ENCODE peak calls at places on chromosomes 1 and 21, in seven cellular contexts. T is H9, Z is trophoblast cell, D is mesendoderm, O is neuronal stem cell, J is mesenchymal stem cell, A is H1. U is an unnamed sample.

GRCh38 chr1:26822737-26823395 is 3.6 kb upstream of the ZDHHC18 start:
- DNase-seq in Z (no peak), T (no peak), J (no peak), A (no peak), D (peak), O (no peak), U (no peak)

GRCh38 chr1:19202396-19202795 is 7.7 kb downstream of the UBR4 start:
- DNase-seq in O (no peak), D (no peak), J (no peak), A (no peak), T (no peak), Z (no peak), U (no peak)

GRCh38 chr1:220880726-220881506 is 1.7 kb downstream of the HLX start:
- DNase-seq in Z (peak), A (no peak), T (peak), D (peak), J (peak), O (no peak), U (peak)

GRCh38 chr1:107480548-107480947 is 339.7 kb downstream of the NTNG1 start:
- DNase-seq in A (no peak), Z (no peak), D (no peak), O (no peak), T (no peak), J (no peak), U (no peak)

GRCh38 chr1:162946701-162947100 is 85.7 kb upstream of the CCDC190 start:
- DNase-seq in Z (no peak), J (no peak), O (no peak), T (no peak), A (no peak), D (no peak), U (no peak)

GRCh38 chr1:32619701-32620485 is 30.5 kb downstream of the ZBTB8OS start:
- DNase-seq in D (no peak), T (no peak), J (no peak), O (no peak), Z (peak), A (no peak), U (peak)

GRCh38 chr1:110829955-110830553 is 42.9 kb upstream of the CD53 start:
- DNase-seq in D (peak), A (peak), Z (peak), J (no peak), O (peak), T (peak), U (peak)

GRCh38 chr21:32392299-32392879 is 423 bp downstream of the URB1 start:
- DNase-seq in D (peak), O (no peak), A (no peak), J (peak), T (no peak), Z (no peak), U (no peak)

GRCh38 chr21:26115346-26115745 is 55.2 kb downstream of the APP start:
- DNase-seq in O (no peak), J (no peak), T (no peak), A (no peak), D (no peak), Z (peak), U (no peak)

GRCh38 chr1:166975361-166976129 is at the start of gene ILDR2:
- DNase-seq in T (peak), D (peak), Z (peak), A (peak), O (peak), J (peak), U (peak)

GRCh38 chr1:243628476-243628907 is 221.6 kb downstream of the AKT3 start:
- DNase-seq in O (no peak), Z (no peak), A (no peak), J (peak), T (no peak), D (no peak), U (peak)

GRCh38 chr21:34185051-34185750 is 111.8 kb downstream of the MRPS6 start:
- DNase-seq in T (no peak), A (no peak), O (no peak), D (no peak), J (no peak), Z (no peak), U (no peak)

GRCh38 chr1:145824499-145824842 is 471 bp downstream of the POLR3C start:
- DNase-seq in A (no peak), D (no peak), O (no peak), T (no peak), Z (no peak), J (no peak), U (no peak)

GRCh38 chr1:63435136-63435535 is 67.7 kb downstream of the ALG6 start:
- DNase-seq in T (no peak), D (no peak), J (no peak), O (no peak), Z (no peak), A (no peak), U (peak)

GRCh38 chr1:111739984-111740765 is 980 bp upstream of the INKA2 start:
- DNase-seq in A (no peak), Z (peak), O (peak), T (peak), J (peak), D (peak), U (peak)

DNA sequence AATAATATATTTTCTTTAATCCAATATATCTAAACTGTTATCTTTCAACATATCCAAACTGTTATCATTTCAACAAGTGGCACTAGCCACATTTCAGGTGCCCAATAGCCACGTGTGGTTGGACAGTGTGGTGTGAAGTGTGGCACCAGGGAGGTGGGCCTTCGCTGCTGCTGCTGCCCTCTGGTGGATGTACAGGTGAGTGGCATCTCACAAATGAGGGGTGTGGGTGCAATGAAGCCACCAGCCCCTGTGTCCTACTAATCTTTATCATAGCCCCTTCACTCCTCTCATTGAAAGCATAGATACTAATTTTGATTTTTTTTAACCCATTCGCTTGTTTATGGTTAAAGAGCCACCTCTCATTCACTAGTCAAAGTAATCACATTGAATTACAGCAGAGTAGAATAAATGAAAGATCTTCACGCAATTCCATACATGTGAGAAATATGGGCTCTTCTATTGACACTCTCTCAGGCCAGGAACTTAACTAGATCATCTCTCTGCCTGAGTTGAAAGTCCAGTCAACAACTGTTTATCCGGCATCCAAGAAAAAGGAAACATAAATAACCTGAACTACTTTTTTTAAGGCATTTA is 499.2 kb downstream of the OMA1 start:
- DNase-seq in O (no peak), D (no peak), A (no peak), T (no peak), Z (peak), J (peak), U (no peak)
- H3K4ac ChIP-seq in O (no peak), D (no peak), A (no peak), T (no peak), Z (no peak), J (no peak), U (no peak)

GRCh38 chr1:25011966-25012625 is 82.0 kb upstream of the RUNX3 start:
- DNase-seq in Z (no peak), D (no peak), J (no peak), T (no peak), O (no peak), A (no peak), U (no peak)
- H3K4ac ChIP-seq in Z (no peak), D (no peak), J (peak), T (no peak), O (no peak), A (no peak), U (no peak)

GRCh38 chr1:191734321-191734720 is 423.9 kb upstream of the RGS18 start:
- DNase-seq in A (no peak), D (no peak), T (no peak), O (no peak), Z (no peak), J (no peak), U (no peak)
- H3K4ac ChIP-seq in A (no peak), D (no peak), T (no peak), O (no peak), Z (no peak), J (no peak), U (no peak)

GRCh38 chr1:147719711-147720225 is 40.6 kb downstream of the GJA5 start:
- DNase-seq in T (no peak), O (no peak), A (no peak), J (no peak), D (no peak), Z (no peak), U (no peak)
- H3K4ac ChIP-seq in T (no peak), O (no peak), A (no peak), J (no peak), D (no peak), Z (no peak), U (no peak)

DNA sequence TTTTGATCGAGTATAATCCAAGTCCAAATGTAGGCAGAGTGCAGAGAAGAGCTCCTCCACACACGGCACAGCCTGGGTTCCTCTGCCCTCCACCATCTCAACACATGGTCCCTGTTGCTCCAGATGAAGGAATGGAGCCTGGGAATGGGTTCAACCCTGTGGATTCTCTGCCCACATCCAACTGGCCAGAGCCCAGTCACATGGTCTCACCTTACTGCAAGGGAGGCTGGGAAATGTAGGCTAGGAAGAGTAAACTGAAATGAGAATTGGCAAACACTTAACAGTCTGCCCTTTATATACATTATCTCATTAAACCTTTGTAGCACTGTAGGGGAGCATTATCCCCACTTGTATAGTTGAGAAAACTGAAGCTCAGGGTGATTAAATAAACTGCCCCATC is 60.1 kb upstream of the RAB4A start:
- DNase-seq in T (no peak), A (no peak), Z (no peak), O (no peak), D (no peak), J (no peak), U (no peak)
- H3K4ac ChIP-seq in T (no peak), A (no peak), Z (no peak), O (no peak), D (no peak), J (no peak), U (peak)

DNA sequence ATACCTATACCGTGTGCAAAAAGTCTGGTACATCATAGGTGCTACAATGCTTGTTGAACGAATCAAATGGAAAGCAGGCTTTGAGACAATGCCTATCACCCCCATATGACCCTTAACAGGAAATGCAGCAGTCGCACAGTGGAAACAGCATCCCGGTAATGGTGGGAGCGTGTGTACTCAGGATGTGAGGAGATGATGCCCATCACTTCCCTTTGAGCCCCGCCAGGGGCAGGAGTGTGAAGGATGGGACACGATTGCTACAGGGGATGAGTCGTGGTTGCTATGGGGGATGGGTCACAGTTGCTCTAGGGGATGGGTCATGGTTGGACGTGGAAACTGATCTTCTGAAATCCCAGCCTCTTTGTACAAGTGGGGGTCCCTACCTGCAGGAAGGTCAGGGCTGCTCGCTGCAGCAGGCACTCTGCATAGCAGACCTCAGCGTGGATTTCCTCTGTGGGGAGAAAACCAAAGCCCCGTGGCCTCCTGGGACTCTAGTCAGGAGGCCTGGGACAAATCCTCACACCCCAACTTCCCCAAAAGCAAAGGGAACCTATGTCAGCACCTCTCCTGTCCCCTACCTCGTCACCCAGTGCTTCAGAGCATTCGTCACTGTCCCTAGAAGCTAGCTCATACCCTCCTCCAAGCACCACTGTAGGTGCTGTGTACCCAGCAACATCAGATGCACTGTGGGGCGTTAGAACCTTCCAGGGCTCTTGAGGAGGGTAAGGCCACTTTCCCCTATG is 19.3 kb downstream of the TTC39A start:
- DNase-seq in J (no peak), Z (no peak), O (no peak), A (no peak), T (no peak), D (peak), U (no peak)
- H3K4ac ChIP-seq in J (no peak), Z (no peak), O (no peak), A (no peak), T (no peak), D (no peak), U (no peak)